ENCODE peak calls at places on chromosomes 3 and 15, in six cellular contexts. E is A673; A is CD8-positive, alpha-beta memory T cell; J is endodermal cell; I is aorta; Q is left lung. P is an unnamed sample.

GRCh38 chr3:144229237-144229830 is 257.7 kb downstream of the DIPK2A start:
- DNase-seq in E (no peak), Q (no peak), I (no peak), A (no peak), J (no peak), P (no peak)

GRCh38 chr3:114706591-114707224 is 412.9 kb downstream of the TIGIT start:
- DNase-seq in I (no peak), E (no peak), A (no peak), J (peak; percentile 55), Q (no peak), P (no peak)

GRCh38 chr3:159775372-159775961 is 213.2 kb upstream of the IL12A start:
- DNase-seq in I (peak; percentile 90), A (no peak), Q (no peak), J (peak; percentile 87), E (peak; percentile 77), P (no peak)

GRCh38 chr3:11014253-11014652 is 21.7 kb downstream of the SLC6A1 start:
- DNase-seq in Q (no peak), I (no peak), E (no peak), J (no peak), A (no peak), P (no peak)

GRCh38 chr3:112415390-112415789 is 82.4 kb downstream of the CD200 start:
- DNase-seq in A (no peak), Q (no peak), E (no peak), I (no peak), J (no peak), P (no peak)

GRCh38 chr3:187550446-187550845 is 119.7 kb downstream of the SST start:
- DNase-seq in J (no peak), I (no peak), E (no peak), Q (no peak), A (no peak), P (no peak)

GRCh38 chr3:46950661-46951241 is 25.8 kb downstream of the CCDC12 start:
- DNase-seq in A (no peak), I (no peak), E (no peak), J (no peak), Q (no peak), P (no peak)

GRCh38 chr3:152254031-152254430 is 14.7 kb upstream of the MBNL1 start:
- DNase-seq in I (no peak), Q (no peak), J (no peak), E (no peak), A (no peak), P (no peak)

GRCh38 chr15:85792872-85793621 is 1.7 kb downstream of the KLHL25 start:
- DNase-seq in I (peak; percentile 64), A (no peak), E (no peak), J (no peak), Q (no peak), P (no peak)

GRCh38 chr3:179279837-179280236 is 28.9 kb upstream of the KCNMB3 start:
- DNase-seq in Q (no peak), I (no peak), J (no peak), E (no peak), A (no peak), P (no peak)

GRCh38 chr15:28133281-28133680 is 34.2 kb upstream of the OCA2 start:
- DNase-seq in J (no peak), E (no peak), Q (no peak), A (no peak), I (no peak), P (no peak)

GRCh38 chr15:28131946-28132345 is 32.8 kb upstream of the OCA2 start:
- DNase-seq in Q (peak; percentile 48), E (no peak), J (no peak), A (no peak), I (peak; percentile 52), P (no peak)

GRCh38 chr15:28131400-28131799 is 32.3 kb upstream of the OCA2 start:
- DNase-seq in I (peak; percentile 70), E (no peak), A (no peak), Q (peak; percentile 65), J (no peak), P (no peak)

GRCh38 chr15:28130651-28131050 is 31.5 kb upstream of the OCA2 start:
- DNase-seq in J (no peak), A (no peak), E (no peak), Q (peak; percentile 41), I (peak; percentile 48), P (peak; percentile 27)

GRCh38 chr15:28132524-28133275 is 33.6 kb upstream of the OCA2 start:
- DNase-seq in I (no peak), E (no peak), J (no peak), A (no peak), Q (peak; percentile 75), P (peak; percentile 18)
- H3K4me3 ChIP-seq in I (no peak overlapping the region), E (no peak overlapping the region), J (no peak overlapping the region), A (no peak overlapping the region), Q (no peak overlapping the region), P (no peak overlapping the region)

GRCh38 chr3:98744283-98744682 is 18.9 kb upstream of the ST3GAL6 start:
- DNase-seq in J (no peak), E (no peak), A (no peak), I (no peak), Q (no peak), P (no peak)
- H3K4me1 ChIP-seq in J (no peaks in the 10 kb centered on the region), E (peaks cover 4% of the 10 kb centered on the region), A (no peaks in the 10 kb centered on the region), I (peaks cover 1% of the 10 kb centered on the region), Q (peaks cover 5% of the 10 kb centered on the region), P (no peaks in the 10 kb centered on the region)

GRCh38 chr3:44077267-44077666 is 164.4 kb upstream of the TOPAZ1 start:
- DNase-seq in J (peak; percentile 63), A (no peak), Q (no peak), I (no peak), E (no peak), P (no peak)
- H3K27me3 ChIP-seq in J (peaks cover 6% of the 10 kb centered on the region), A (no peaks in the 10 kb centered on the region), Q (no peaks in the 10 kb centered on the region), I (no peaks in the 10 kb centered on the region), E (no peaks in the 10 kb centered on the region), P (no peaks in the 10 kb centered on the region)

DNA sequence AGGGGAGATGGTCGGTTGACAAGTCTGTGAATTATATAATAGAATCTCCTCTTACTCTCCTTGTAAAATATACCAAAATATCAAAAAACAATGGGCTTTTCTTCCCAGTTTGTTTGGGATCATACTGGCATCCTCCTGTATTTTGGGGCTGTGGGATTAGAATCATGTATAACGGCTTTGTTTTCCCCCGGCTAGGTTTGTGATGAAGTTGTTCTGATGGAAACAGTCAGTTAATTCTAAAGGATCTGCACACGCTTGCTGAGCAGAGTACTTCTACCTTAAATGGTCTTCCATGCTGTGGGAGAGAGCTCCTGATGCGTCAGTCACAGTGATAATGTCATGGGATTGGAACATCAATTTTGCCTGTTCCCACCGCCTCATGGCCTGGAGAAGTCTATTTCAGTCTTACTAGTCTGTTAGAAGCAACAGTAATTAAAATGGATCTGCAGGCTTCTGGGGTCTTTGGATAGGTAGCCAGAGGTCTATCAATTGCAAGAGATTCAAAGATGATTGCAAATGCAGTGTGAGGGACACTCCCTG is 81.3 kb downstream of the ITPR1 start:
- DNase-seq in J (no peak), Q (no peak), A (no peak), E (no peak), I (no peak), P (no peak)
- H3K4me3 ChIP-seq in J (no peak overlapping the region), Q (no peak overlapping the region), A (no peak overlapping the region), E (no peak overlapping the region), I (no peak overlapping the region), P (no peak overlapping the region)

GRCh38 chr3:128487538-128487812 is 5.5 kb downstream of the GATA2 start:
- DNase-seq in I (no peak), A (no peak), E (no peak), Q (no peak), J (no peak), P (no peak)

GRCh38 chr3:128487813-128488635 is 5.0 kb downstream of the GATA2 start:
- DNase-seq in J (peak; percentile 96), A (no peak), E (peak; percentile 86), Q (peak; percentile 87), I (peak; percentile 94), P (peak; percentile 76)

GRCh38 chr3:128488995-128489859 is 3.8 kb downstream of the GATA2 start:
- DNase-seq in I (peak; percentile 86), A (no peak), J (peak; percentile 79), E (peak; percentile 73), Q (peak; percentile 79), P (peak; percentile 49)

GRCh38 chr3:128489860-128490649 is 2.9 kb downstream of the GATA2 start:
- DNase-seq in Q (peak; percentile 82), E (peak; percentile 68), J (peak; percentile 87), A (no peak), I (peak; percentile 78), P (peak; percentile 44)

DNA sequence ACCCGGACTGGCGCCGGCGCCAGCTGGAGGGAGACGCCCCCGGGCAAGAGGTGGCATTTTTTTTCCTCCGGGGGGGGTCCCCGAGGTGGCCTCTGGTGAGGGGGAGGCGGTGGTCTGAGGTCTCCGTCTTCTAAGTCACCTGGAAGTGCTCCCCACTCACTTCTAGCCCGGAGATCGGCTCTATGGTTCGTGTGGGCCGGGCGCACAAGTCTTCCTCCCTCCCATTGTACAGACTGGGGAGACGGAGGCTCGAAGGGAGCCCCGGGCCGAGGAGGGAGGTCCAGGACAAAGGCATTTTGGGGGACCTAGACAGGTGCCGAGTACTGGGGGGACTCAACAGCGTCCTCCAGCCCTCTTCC is 4.4 kb downstream of the GATA2 start:
- DNase-seq in Q (no peak), J (no peak), E (peak; percentile 50), I (no peak), A (no peak), P (no peak)
- H3K4me1 ChIP-seq in Q (peaks cover 62% of the 10 kb centered on the region), J (peaks cover 8% of the 10 kb centered on the region), E (peaks cover 19% of the 10 kb centered on the region), I (no peaks in the 10 kb centered on the region), A (peaks cover 34% of the 10 kb centered on the region), P (peaks cover 7% of the 10 kb centered on the region)

GRCh38 chr3:21297304-21297703 is 453.7 kb downstream of the ZNF385D start:
- DNase-seq in E (no peak), Q (no peak), A (no peak), J (no peak), I (no peak), P (no peak)
- H3K27me3 ChIP-seq in E (no peaks in the 10 kb centered on the region), Q (no peaks in the 10 kb centered on the region), A (no peaks in the 10 kb centered on the region), J (no peaks in the 10 kb centered on the region), I (no peaks in the 10 kb centered on the region), P (no peaks in the 10 kb centered on the region)

P was measured in Peyer's patch.